ENCODE peak calls at places on chromosomes 6 and 20, in four cellular contexts. One of them, this sample, is unnamed.

GRCh38 chr20:46112430-46113020 is 5.6 kb upstream of the CD40 start:
- DNase-seq in heart left ventricle: no peak
- DNase-seq in suprapubic skin: no peak
- DNase-seq in mammary epithelial cell: no peak
- DNase-seq in this sample: no peak

GRCh38 chr20:38260378-38261053 is at the start of gene KIAA1755:
- DNase-seq in mammary epithelial cell: no peak
- DNase-seq in suprapubic skin: peak; percentile 58
- DNase-seq in heart left ventricle: peak; percentile 40
- DNase-seq in this sample: no peak

GRCh38 chr20:40494238-40494637 is 194.8 kb downstream of the MAFB start:
- DNase-seq in suprapubic skin: no peak
- DNase-seq in heart left ventricle: peak; percentile 28
- DNase-seq in mammary epithelial cell: no peak
- DNase-seq in this sample: no peak

GRCh38 chr6:27668442-27669275 is 195.8 kb upstream of the ZNF184 start:
- DNase-seq in mammary epithelial cell: peak; percentile 88
- DNase-seq in heart left ventricle: no peak
- DNase-seq in suprapubic skin: no peak
- DNase-seq in this sample: peak; percentile 58

GRCh38 chr6:134472046-134472445 is 154.1 kb upstream of the SGK1 start:
- DNase-seq in suprapubic skin: no peak
- DNase-seq in mammary epithelial cell: no peak
- DNase-seq in heart left ventricle: no peak
- DNase-seq in this sample: no peak

GRCh38 chr20:25533920-25534700 is 51.2 kb downstream of the NINL start:
- DNase-seq in mammary epithelial cell: no peak
- DNase-seq in heart left ventricle: no peak
- DNase-seq in suprapubic skin: no peak
- DNase-seq in this sample: no peak

GRCh38 chr6:35725081-35725708 is 11.6 kb upstream of the ARMC12 start:
- DNase-seq in mammary epithelial cell: no peak
- DNase-seq in suprapubic skin: no peak
- DNase-seq in heart left ventricle: no peak
- DNase-seq in this sample: no peak

GRCh38 chr6:127880452-127880851 is 20.4 kb downstream of the THEMIS start:
- DNase-seq in heart left ventricle: no peak
- DNase-seq in suprapubic skin: no peak
- DNase-seq in mammary epithelial cell: peak; percentile 21
- DNase-seq in this sample: no peak

GRCh38 chr6:56706981-56707726 is 64.5 kb upstream of the DST start:
- DNase-seq in suprapubic skin: no peak
- DNase-seq in heart left ventricle: no peak
- DNase-seq in mammary epithelial cell: no peak
- DNase-seq in this sample: no peak

GRCh38 chr6:28280595-28281287 is 631 bp upstream of the PGBD1 start:
- DNase-seq in mammary epithelial cell: no peak
- DNase-seq in suprapubic skin: no peak
- DNase-seq in heart left ventricle: no peak
- DNase-seq in this sample: no peak

GRCh38 chr6:139597781-139598368 is 223.4 kb upstream of the CITED2 start:
- DNase-seq in mammary epithelial cell: peak; percentile 81
- DNase-seq in suprapubic skin: peak; percentile 81
- DNase-seq in heart left ventricle: peak; percentile 57
- DNase-seq in this sample: no peak

GRCh38 chr6:168150551-168151444 is 71.8 kb upstream of the FRMD1 start:
- DNase-seq in mammary epithelial cell: no peak
- DNase-seq in suprapubic skin: no peak
- DNase-seq in heart left ventricle: no peak
- DNase-seq in this sample: peak; percentile 58

GRCh38 chr6:113690255-113690956 is 166.7 kb upstream of the MARCKS start:
- DNase-seq in heart left ventricle: no peak
- DNase-seq in suprapubic skin: no peak
- DNase-seq in mammary epithelial cell: peak; percentile 94
- DNase-seq in this sample: no peak

GRCh38 chr6:142784344-142784743 is 160.6 kb downstream of the HIVEP2 start:
- DNase-seq in suprapubic skin: no peak
- DNase-seq in mammary epithelial cell: no peak
- DNase-seq in heart left ventricle: no peak
- DNase-seq in this sample: no peak

GRCh38 chr6:99822741-99823512 is 171.1 kb downstream of the MCHR2 start:
- DNase-seq in heart left ventricle: no peak
- DNase-seq in suprapubic skin: no peak
- DNase-seq in mammary epithelial cell: peak; percentile 69
- DNase-seq in this sample: no peak

GRCh38 chr6:113359155-113360140 is 497.7 kb upstream of the MARCKS start:
- DNase-seq in suprapubic skin: no peak
- DNase-seq in mammary epithelial cell: peak; percentile 92
- DNase-seq in heart left ventricle: peak; percentile 13
- DNase-seq in this sample: no peak

GRCh38 chr6:73694711-73695411 is 1.1 kb upstream of the CD109 start:
- DNase-seq in suprapubic skin: no peak
- DNase-seq in heart left ventricle: no peak
- DNase-seq in mammary epithelial cell: peak; percentile 82
- DNase-seq in this sample: no peak

GRCh38 chr6:102841055-102841454 is 1447.5 kb downstream of the GRIK2 start:
- DNase-seq in mammary epithelial cell: no peak
- DNase-seq in heart left ventricle: no peak
- DNase-seq in suprapubic skin: no peak
- DNase-seq in this sample: no peak

GRCh38 chr20:48406462-48407235 is 421.1 kb downstream of the PREX1 start:
- DNase-seq in mammary epithelial cell: peak; percentile 5
- DNase-seq in heart left ventricle: no peak
- DNase-seq in suprapubic skin: no peak
- DNase-seq in this sample: no peak

GRCh38 chr6:108117427-108118358 is 43.2 kb upstream of the OSTM1 start:
- DNase-seq in heart left ventricle: peak; percentile 32
- DNase-seq in suprapubic skin: no peak
- DNase-seq in mammary epithelial cell: peak; percentile 25
- DNase-seq in this sample: peak; percentile 28

DNA sequence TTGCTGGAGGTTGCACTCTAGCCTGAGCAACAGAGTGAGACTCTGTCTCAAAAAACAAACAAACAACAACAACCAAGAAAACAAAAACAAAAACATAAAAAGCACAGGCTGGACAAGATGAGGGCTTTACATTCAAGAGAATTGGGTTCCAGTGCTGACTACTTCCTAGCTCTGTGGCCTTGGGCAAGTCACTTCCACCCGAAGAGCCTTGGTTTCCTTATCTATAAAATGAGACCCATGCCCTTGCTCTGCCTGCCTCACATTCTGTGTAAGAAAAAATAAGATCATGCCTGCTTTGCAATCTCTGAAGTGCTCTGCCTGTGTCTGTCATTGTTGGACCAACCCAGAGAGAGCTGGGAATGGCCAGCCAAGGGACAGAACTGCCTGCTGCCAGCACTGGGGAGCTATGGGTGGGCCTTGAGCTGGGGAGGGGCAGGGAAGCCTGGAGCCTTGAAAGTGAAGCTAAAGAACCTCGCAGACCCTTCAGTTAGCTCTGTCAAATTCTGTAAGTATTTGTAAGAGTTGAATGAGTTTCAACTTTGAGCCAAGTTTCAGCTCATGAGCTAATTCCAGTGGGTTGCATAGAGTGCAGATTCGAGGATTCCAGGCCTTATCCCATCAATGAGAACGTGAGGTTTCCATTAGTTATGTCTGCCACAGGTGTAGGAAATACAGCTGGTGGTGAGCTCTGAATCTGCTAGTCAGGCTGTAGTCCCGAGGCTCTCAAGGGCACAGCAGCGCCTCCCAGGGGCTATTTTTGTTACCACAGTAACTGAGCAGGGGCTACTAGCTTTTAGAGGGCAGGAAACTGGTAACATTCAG is 93.2 kb downstream of the DLGAP4 start:
- DNase-seq in heart left ventricle: no peak
- DNase-seq in mammary epithelial cell: peak; percentile 53
- DNase-seq in suprapubic skin: no peak
- DNase-seq in this sample: peak; percentile 81
- TF ChIP-seq CTCF in heart left ventricle: peak; percentile 7
- TF ChIP-seq CTCF in mammary epithelial cell: peak; percentile 42
- TF ChIP-seq CTCF in suprapubic skin: peak; percentile 36
- TF ChIP-seq CTCF in this sample: peak; percentile 44

DNA sequence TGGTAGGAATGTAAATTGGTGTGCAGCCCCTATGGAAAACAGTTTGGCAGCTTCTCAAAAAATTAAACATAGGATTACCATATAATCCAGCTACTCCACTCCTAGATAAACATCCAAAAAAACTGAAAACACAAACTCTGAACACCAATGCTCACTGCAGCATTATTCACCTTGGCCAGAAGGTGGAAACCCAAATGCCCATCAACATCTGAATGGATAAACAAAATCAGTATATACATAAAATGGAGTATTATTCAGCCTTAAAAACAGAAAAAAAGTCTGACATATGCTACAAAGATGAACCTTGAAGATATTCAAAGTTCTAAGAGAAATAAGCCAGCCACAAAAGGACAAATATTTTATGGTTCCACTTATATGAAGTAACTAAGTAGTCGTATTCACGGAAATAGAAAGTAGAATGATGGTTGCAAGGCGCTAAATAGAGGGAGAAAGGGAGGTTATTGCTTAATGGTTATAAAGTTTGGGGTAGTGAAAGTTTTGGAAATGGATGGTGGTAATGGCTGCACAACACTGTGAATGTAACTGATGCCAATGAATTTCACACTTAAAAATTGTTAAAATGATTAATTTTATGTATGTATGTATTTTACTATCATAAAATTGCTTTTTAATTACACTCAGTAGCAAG is 4.0 kb downstream of the PHF10 start:
- DNase-seq in mammary epithelial cell: no peak
- DNase-seq in suprapubic skin: no peak
- DNase-seq in heart left ventricle: no peak
- DNase-seq in this sample: no peak
- TF ChIP-seq CTCF in mammary epithelial cell: peak; percentile 26
- TF ChIP-seq CTCF in suprapubic skin: no peak
- TF ChIP-seq CTCF in heart left ventricle: no peak
- TF ChIP-seq CTCF in this sample: no peak

GRCh38 chr6:32393660-32394420 is 13.1 kb downstream of the BTNL2 start:
- DNase-seq in suprapubic skin: no peak
- DNase-seq in heart left ventricle: peak; percentile 58
- DNase-seq in mammary epithelial cell: peak; percentile 33
- DNase-seq in this sample: no peak
- TF ChIP-seq CTCF in suprapubic skin: no peak
- TF ChIP-seq CTCF in heart left ventricle: no peak
- TF ChIP-seq CTCF in mammary epithelial cell: no peak
- TF ChIP-seq CTCF in this sample: no peak

DNA sequence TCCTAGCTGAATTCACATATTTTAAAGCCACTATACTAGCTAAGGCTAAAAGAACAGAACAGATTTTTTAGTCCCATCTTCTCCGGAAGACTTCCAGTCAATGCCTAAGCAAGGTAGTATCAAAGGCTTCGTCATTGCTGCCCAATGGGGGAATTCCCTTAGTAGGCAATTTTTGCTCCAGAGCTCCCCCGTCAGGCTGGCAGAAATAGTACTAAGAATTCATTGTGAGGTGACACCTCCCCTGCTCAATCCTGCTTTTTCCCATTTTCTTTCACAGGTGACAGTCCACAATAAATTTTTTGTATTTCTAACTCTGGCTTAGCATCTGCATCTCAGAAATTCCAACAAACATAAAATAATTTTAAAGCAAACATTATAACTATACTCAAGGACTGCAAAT is 52.8 kb upstream of the SRSF6 start:
- DNase-seq in suprapubic skin: no peak
- DNase-seq in mammary epithelial cell: peak; percentile 25
- DNase-seq in heart left ventricle: no peak
- DNase-seq in this sample: no peak
- TF ChIP-seq CTCF in suprapubic skin: no peak
- TF ChIP-seq CTCF in mammary epithelial cell: peak; percentile 46
- TF ChIP-seq CTCF in heart left ventricle: no peak
- TF ChIP-seq CTCF in this sample: peak; percentile 25

GRCh38 chr6:150211700-150212615 is 69.1 kb downstream of the PPP1R14C start:
- DNase-seq in suprapubic skin: no peak
- DNase-seq in heart left ventricle: no peak
- DNase-seq in mammary epithelial cell: no peak
- DNase-seq in this sample: no peak
- TF ChIP-seq CTCF in suprapubic skin: no peak
- TF ChIP-seq CTCF in heart left ventricle: no peak
- TF ChIP-seq CTCF in mammary epithelial cell: no peak
- TF ChIP-seq CTCF in this sample: no peak

GRCh38 chr20:8229090-8229489 is 97.0 kb downstream of the PLCB1 start:
- DNase-seq in suprapubic skin: no peak
- DNase-seq in mammary epithelial cell: no peak
- DNase-seq in heart left ventricle: no peak
- DNase-seq in this sample: no peak

GRCh38 chr20:8228315-8228714 is 96.2 kb downstream of the PLCB1 start:
- DNase-seq in heart left ventricle: no peak
- DNase-seq in mammary epithelial cell: no peak
- DNase-seq in suprapubic skin: no peak
- DNase-seq in this sample: no peak

GRCh38 chr20:8234580-8234979 is 102.5 kb downstream of the PLCB1 start:
- DNase-seq in heart left ventricle: no peak
- DNase-seq in suprapubic skin: no peak
- DNase-seq in mammary epithelial cell: no peak
- DNase-seq in this sample: no peak

GRCh38 chr20:8232332-8232731 is 100.3 kb downstream of the PLCB1 start:
- DNase-seq in mammary epithelial cell: no peak
- DNase-seq in suprapubic skin: no peak
- DNase-seq in heart left ventricle: no peak
- DNase-seq in this sample: no peak

GRCh38 chr20:8231038-8231437 is 99.0 kb downstream of the PLCB1 start:
- DNase-seq in suprapubic skin: no peak
- DNase-seq in heart left ventricle: no peak
- DNase-seq in mammary epithelial cell: no peak
- DNase-seq in this sample: no peak
- TF ChIP-seq CTCF in suprapubic skin: no peak
- TF ChIP-seq CTCF in heart left ventricle: no peak
- TF ChIP-seq CTCF in mammary epithelial cell: no peak
- TF ChIP-seq CTCF in this sample: no peak

GRCh38 chr6:14487625-14488024 is 370.1 kb downstream of the CD83 start:
- DNase-seq in suprapubic skin: no peak
- DNase-seq in mammary epithelial cell: no peak
- DNase-seq in heart left ventricle: no peak
- DNase-seq in this sample: no peak

GRCh38 chr6:14488185-14488584 is 370.6 kb downstream of the CD83 start:
- DNase-seq in heart left ventricle: no peak
- DNase-seq in mammary epithelial cell: no peak
- DNase-seq in suprapubic skin: no peak
- DNase-seq in this sample: no peak

DNA sequence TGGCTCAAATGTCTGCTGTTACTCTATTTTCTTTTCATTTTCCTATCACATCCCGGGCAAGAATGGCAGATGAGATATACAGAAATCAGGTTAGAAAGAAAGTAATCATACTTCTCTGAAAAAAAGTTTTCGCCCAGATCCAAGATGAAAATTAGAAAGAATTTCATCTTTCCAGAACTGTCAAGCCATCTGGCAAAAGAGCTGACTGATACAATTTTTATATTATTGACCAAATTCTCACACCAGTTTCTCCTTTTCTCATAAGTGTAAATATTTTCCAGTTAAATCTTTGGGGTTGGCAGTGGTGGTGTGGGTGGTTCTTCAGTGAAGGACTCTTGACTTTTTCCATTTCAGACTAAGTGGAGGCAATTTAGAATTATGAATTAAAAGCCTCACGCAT is 371.9 kb downstream of the CD83 start:
- DNase-seq in heart left ventricle: no peak
- DNase-seq in mammary epithelial cell: no peak
- DNase-seq in suprapubic skin: no peak
- DNase-seq in this sample: no peak
- TF ChIP-seq CTCF in heart left ventricle: no peak
- TF ChIP-seq CTCF in mammary epithelial cell: no peak
- TF ChIP-seq CTCF in suprapubic skin: no peak
- TF ChIP-seq CTCF in this sample: no peak